ENCODE peak calls at places on chromosomes 12 and 14, in five cellular contexts. P is keratinocyte, I is hepatocyte, N is psoas muscle, Q is GM23338. C is an unnamed sample. For H3K4me1, the result is how much of the 10 kb centered on the place peaks cover.

GRCh38 chr12:89864419-89864818 is 155.8 kb upstream of the ATP2B1 start:
- DNase-seq in I (no peak), N (no peak), Q (peak), P (no peak), C (no peak)

GRCh38 chr12:119266963-119267362 is 67.6 kb upstream of the CCDC60 start:
- DNase-seq in I (no peak), P (no peak), N (no peak), Q (peak), C (no peak)

GRCh38 chr14:100065161-100065871 is at the start of gene EVL:
- DNase-seq in I (no peak), P (no peak), Q (no peak), N (no peak), C (peak)

GRCh38 chr12:3607039-3607719 is 116.2 kb downstream of the PRMT8 start:
- DNase-seq in N (no peak), P (no peak), I (no peak), Q (no peak), C (peak)

GRCh38 chr12:54217774-54218221 is 29.0 kb upstream of the SMUG1 start:
- DNase-seq in P (no peak), I (peak), Q (peak), N (no peak), C (peak)

GRCh38 chr14:95774265-95775160 is 60.6 kb upstream of the TCL1A start:
- DNase-seq in Q (peak), I (peak), N (no peak), P (peak), C (no peak)

GRCh38 chr12:46332260-46332659 is 40.3 kb downstream of the SLC38A2 start:
- DNase-seq in P (no peak), Q (no peak), I (no peak), N (no peak), C (no peak)

GRCh38 chr12:121990692-121991603 is 30.7 kb upstream of the BCL7A start:
- DNase-seq in I (no peak), P (no peak), Q (no peak), N (no peak), C (no peak)

GRCh38 chr12:105485321-105485910 is 154.9 kb downstream of the C12orf75 start:
- DNase-seq in N (peak), I (peak), P (no peak), Q (no peak), C (no peak)

GRCh38 chr12:39235990-39236767 is 206.7 kb downstream of the KIF21A start:
- DNase-seq in P (no peak), Q (no peak), I (no peak), N (no peak), C (no peak)

GRCh38 chr12:84955298-84955697 is 42.7 kb upstream of the SLC6A15 start:
- DNase-seq in N (no peak), Q (no peak), P (no peak), I (no peak), C (no peak)

GRCh38 chr14:52402812-52403526 is 88.9 kb downstream of the PTGER2 start:
- DNase-seq in I (no peak), N (no peak), P (no peak), Q (no peak), C (no peak)

GRCh38 chr12:13816394-13816793 is 165.0 kb downstream of the GRIN2B start:
- DNase-seq in N (no peak), Q (peak), I (no peak), P (no peak), C (no peak)

GRCh38 chr12:14239935-14240872 is 125.3 kb upstream of the ATF7IP start:
- DNase-seq in Q (peak), N (no peak), I (peak), P (no peak), C (peak)

GRCh38 chr12:85823436-85824179 is 12.6 kb downstream of the RASSF9 start:
- DNase-seq in Q (no peak), P (no peak), I (no peak), N (no peak), C (no peak)

GRCh38 chr12:116200812-116201211 is 76.7 kb downstream of the MED13L start:
- DNase-seq in P (no peak), I (no peak), Q (no peak), N (no peak), C (no peak)

GRCh38 chr14:89254201-89254919 is 162.7 kb downstream of the FOXN3 start:
- DNase-seq in Q (no peak), N (no peak), P (no peak), I (no peak), C (no peak)

GRCh38 chr12:70243510-70244331 is 488 bp downstream of the CNOT2 start:
- DNase-seq in I (peak), N (peak), P (no peak), Q (peak), C (peak)

GRCh38 chr14:100844846-100845245 is 18.9 kb downstream of the MEG3 start:
- DNase-seq in N (no peak), P (no peak), I (no peak), Q (no peak), C (no peak)

GRCh38 chr12:127717293-127717692 is 549.7 kb upstream of the TMEM132C start:
- DNase-seq in I (no peak), P (no peak), Q (no peak), N (no peak), C (no peak)

GRCh38 chr12:51926718-51927117 is 19.4 kb downstream of the ACVRL1 start:
- DNase-seq in N (no peak), I (peak), Q (peak), P (no peak), C (no peak)

GRCh38 chr12:32030151-32030550 is 70.9 kb downstream of the RESF1 start:
- DNase-seq in Q (no peak), N (no peak), P (no peak), I (no peak), C (no peak)

GRCh38 chr12:57133916-57134315 is 5.6 kb downstream of the LRP1 start:
- DNase-seq in P (no peak), I (no peak), Q (no peak), N (no peak), C (peak)

GRCh38 chr12:57133013-57133569 is 4.8 kb downstream of the LRP1 start:
- DNase-seq in N (no peak), I (no peak), Q (peak), P (no peak), C (no peak)

GRCh38 chr12:57134949-57135348 is 6.7 kb downstream of the LRP1 start:
- DNase-seq in N (no peak), Q (no peak), I (no peak), P (no peak), C (peak)

GRCh38 chr12:57135939-57136338 is 7.7 kb downstream of the LRP1 start:
- DNase-seq in I (peak), N (peak), Q (peak), P (no peak), C (peak)

DNA sequence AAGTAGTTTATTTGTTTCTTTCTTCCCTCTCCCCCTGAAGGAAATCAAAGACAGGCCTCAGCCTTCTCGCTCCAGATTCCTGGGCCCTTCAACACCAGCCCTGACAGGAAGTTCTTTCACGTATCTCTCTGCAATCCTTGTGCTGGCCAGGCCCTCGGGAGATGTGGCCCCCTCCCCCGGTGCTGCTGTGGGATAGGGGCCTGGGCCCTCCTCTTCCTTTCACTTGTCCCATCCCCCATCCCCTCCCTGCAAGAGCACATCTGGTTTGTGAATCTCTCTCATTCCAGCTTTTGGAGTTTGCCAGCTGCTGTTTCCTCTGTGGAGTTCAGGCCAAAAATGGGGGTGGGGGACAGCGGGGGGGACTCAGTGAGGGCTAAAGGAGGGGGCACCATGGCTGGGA is 7.2 kb downstream of the LRP1 start:
- DNase-seq in P (no peak), I (peak), Q (peak), N (peak), C (peak)
- H3K4me1 ChIP-seq in P (under half), I (half or more), Q (half or more), N (under half), C (under half)

GRCh38 chr12:132545183-132545953 is 55.4 kb downstream of the FBRSL1 start:
- DNase-seq in I (no peak), P (no peak), Q (no peak), N (no peak), C (no peak)
- H3K4me1 ChIP-seq in I (under half), P (under half), Q (under half), N (under half), C (under half)

GRCh38 chr14:35301334-35302210 is 9.4 kb downstream of the PSMA6 start:
- DNase-seq in I (no peak), Q (no peak), P (no peak), N (peak), C (no peak)
- H3K4me1 ChIP-seq in I (under half), Q (under half), P (under half), N (under half), C (under half)

DNA sequence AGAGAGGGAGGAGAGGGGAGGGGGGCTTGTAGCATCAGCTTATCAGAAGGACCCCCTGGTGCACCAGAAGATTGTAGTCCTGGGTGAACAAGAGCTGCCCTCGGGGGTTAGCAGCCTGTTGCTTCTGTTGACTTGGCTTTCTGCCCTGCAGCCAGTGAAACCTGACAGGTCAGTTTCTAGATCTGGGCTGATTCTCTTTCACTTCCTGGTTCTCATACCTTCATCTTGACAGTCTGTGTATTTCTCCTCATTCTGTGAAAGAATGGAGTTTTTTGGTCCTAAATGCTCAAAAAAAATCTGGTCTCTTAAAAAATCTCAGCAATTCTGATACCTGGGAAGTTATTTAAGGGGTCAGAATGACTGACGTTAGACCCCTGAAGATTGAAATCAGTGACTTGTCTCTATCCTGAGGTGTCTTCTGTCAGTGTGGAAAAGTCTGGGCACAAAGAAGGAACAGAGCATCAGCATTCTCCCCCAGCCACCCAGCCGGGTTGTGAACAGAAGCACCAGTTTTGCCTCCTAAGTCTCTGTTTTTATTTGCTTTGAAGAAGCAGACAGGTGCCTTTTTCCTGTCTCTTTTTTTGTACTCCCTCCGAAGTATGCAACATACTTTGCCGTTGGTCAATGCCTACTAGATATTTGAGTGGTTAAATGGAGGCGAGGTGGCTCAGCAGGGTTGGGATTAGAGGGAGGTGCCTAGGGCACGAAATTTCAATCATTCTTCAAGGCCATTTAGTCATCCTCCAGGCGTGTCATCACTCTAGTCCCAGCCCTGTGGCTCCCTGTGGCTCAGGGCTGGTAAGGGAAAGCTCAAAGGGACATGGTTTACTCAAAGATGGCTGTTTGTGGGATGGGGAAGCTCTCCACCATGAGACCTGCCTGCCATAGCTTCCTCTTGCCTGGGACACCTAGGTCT is 24.0 kb downstream of the TTC9 start:
- DNase-seq in Q (no peak), P (no peak), I (peak), N (no peak), C (no peak)
- H3K4me1 ChIP-seq in Q (under half), P (under half), I (under half), N (under half), C (under half)

GRCh38 chr12:6328945-6329692 is 12.8 kb downstream of the TNFRSF1A start:
- DNase-seq in N (no peak), I (no peak), Q (peak), P (no peak), C (peak)
- H3K4me1 ChIP-seq in N (half or more), I (under half), Q (under half), P (under half), C (under half)

GRCh38 chr14:54882521-54882920 is 20.1 kb downstream of the GCH1 start:
- DNase-seq in I (no peak), Q (no peak), P (no peak), N (no peak), C (no peak)
- H3K4me1 ChIP-seq in I (under half), Q (under half), P (under half), N (under half), C (under half)

GRCh38 chr14:32512348-32512747 is 183.2 kb downstream of the AKAP6 start:
- DNase-seq in Q (no peak), N (no peak), P (no peak), I (no peak), C (no peak)
- H3K4me1 ChIP-seq in Q (under half), N (half or more), P (under half), I (under half), C (under half)